ENCODE peak calls at places on chromosomes 12 and 14, in nine cellular contexts. W, Q, F, G, D, J, A, Y and B are unnamed samples. For H3K27me3, the result is how much of the 10 kb centered on the place peaks cover.

GRCh38 chr14:73295198-73295796 is 58.0 kb downstream of the PAPLN start:
- DNase-seq in W (peak), Q (no peak), F (peak), G (no peak), D (no peak), J (peak), A (no peak), Y (peak), B (no peak)

GRCh38 chr12:119627019-119627643 is 33.6 kb downstream of the TMEM233 start:
- DNase-seq in W (no peak), Q (no peak), F (no peak), G (no peak), D (no peak), J (no peak), A (no peak), Y (no peak), B (no peak)

GRCh38 chr14:88835661-88836060 is 11.2 kb downstream of the TTC8 start:
- DNase-seq in W (peak), Q (no peak), F (no peak), G (no peak), D (no peak), J (peak), A (no peak), Y (no peak), B (no peak)

GRCh38 chr14:47189911-47190503 is 485.4 kb downstream of the MDGA2 start:
- DNase-seq in W (no peak), Q (no peak), F (no peak), G (no peak), D (no peak), J (no peak), A (no peak), Y (no peak), B (no peak)

GRCh38 chr12:69985656-69986055 is 160.6 kb downstream of the MYRFL start:
- DNase-seq in W (no peak), Q (no peak), F (peak), G (peak), D (no peak), J (no peak), A (no peak), Y (peak), B (peak)

GRCh38 chr14:58808828-58809227 is 171.1 kb downstream of the DACT1 start:
- DNase-seq in W (peak), Q (no peak), F (no peak), G (no peak), D (no peak), J (peak), A (no peak), Y (no peak), B (no peak)

GRCh38 chr12:124939428-124940142 is 25.1 kb upstream of the UBC start:
- DNase-seq in W (peak), Q (peak), F (peak), G (peak), D (peak), J (peak), A (peak), Y (peak), B (peak)

GRCh38 chr12:86186449-86186848 is 69.7 kb downstream of the MGAT4C start:
- DNase-seq in W (no peak), Q (no peak), F (no peak), G (no peak), D (no peak), J (peak), A (no peak), Y (no peak), B (no peak)

GRCh38 chr12:6205144-6205539 is 4.9 kb downstream of the CD9 start:
- DNase-seq in W (no peak), Q (no peak), F (no peak), G (no peak), D (peak), J (no peak), A (no peak), Y (peak), B (no peak)

GRCh38 chr12:65685514-65685913 is 138.8 kb upstream of the HMGA2 start:
- DNase-seq in W (peak), Q (no peak), F (peak), G (no peak), D (no peak), J (peak), A (no peak), Y (peak), B (no peak)

GRCh38 chr12:15268927-15269552 is 47.8 kb upstream of the RERG start:
- DNase-seq in W (peak), Q (no peak), F (peak), G (peak), D (no peak), J (peak), A (peak), Y (peak), B (peak)

GRCh38 chr12:77049767-77050353 is 15.5 kb downstream of the E2F7 start:
- DNase-seq in W (peak), Q (no peak), F (peak), G (no peak), D (no peak), J (peak), A (no peak), Y (peak), B (peak)

GRCh38 chr12:127245437-127245836 is 1021.5 kb upstream of the TMEM132C start:
- DNase-seq in W (no peak), Q (no peak), F (no peak), G (no peak), D (no peak), J (peak), A (no peak), Y (no peak), B (no peak)

GRCh38 chr14:53516261-53516774 is 363.2 kb upstream of the DDHD1 start:
- DNase-seq in W (peak), Q (no peak), F (no peak), G (no peak), D (no peak), J (peak), A (no peak), Y (no peak), B (no peak)

GRCh38 chr14:90943367-90943766 is 117.1 kb downstream of the RPS6KA5 start:
- DNase-seq in W (no peak), Q (no peak), F (no peak), G (no peak), D (no peak), J (no peak), A (no peak), Y (no peak), B (no peak)

GRCh38 chr12:89373772-89374572 is 21.7 kb upstream of the DUSP6 start:
- DNase-seq in W (peak), Q (no peak), F (no peak), G (no peak), D (no peak), J (peak), A (no peak), Y (peak), B (no peak)

GRCh38 chr12:53828598-53828997 is 76.8 kb upstream of the CISTR start:
- DNase-seq in W (no peak), Q (no peak), F (no peak), G (no peak), D (no peak), J (no peak), A (no peak), Y (no peak), B (no peak)

GRCh38 chr14:75220097-75220496 is 43.7 kb upstream of the TMED10 start:
- DNase-seq in W (no peak), Q (no peak), F (no peak), G (no peak), D (no peak), J (no peak), A (no peak), Y (no peak), B (no peak)

GRCh38 chr12:110998971-110999370 is 78.6 kb upstream of the MYL2 start:
- DNase-seq in W (no peak), Q (no peak), F (no peak), G (no peak), D (no peak), J (no peak), A (no peak), Y (no peak), B (no peak)

GRCh38 chr12:39824505-39825198 is 205.0 kb upstream of the ABCD2 start:
- DNase-seq in W (peak), Q (no peak), F (no peak), G (no peak), D (no peak), J (peak), A (no peak), Y (peak), B (no peak)

GRCh38 chr12:52056801-52057613 is 5.8 kb downstream of the NR4A1 start:
- DNase-seq in W (peak), Q (no peak), F (no peak), G (no peak), D (no peak), J (peak), A (no peak), Y (no peak), B (no peak)

GRCh38 chr14:63848890-63849289 is 3.9 kb upstream of the SYNE2 start:
- DNase-seq in W (no peak), Q (no peak), F (no peak), G (no peak), D (no peak), J (no peak), A (no peak), Y (no peak), B (no peak)

GRCh38 chr12:57147641-57147944 is 174 bp upstream of the LRP1-AS start:
- DNase-seq in W (peak), Q (no peak), F (no peak), G (no peak), D (peak), J (peak), A (no peak), Y (no peak), B (no peak)

GRCh38 chr12:7374423-7375144 is 69.4 kb downstream of the CD163L1 start:
- DNase-seq in W (peak), Q (peak), F (peak), G (peak), D (no peak), J (peak), A (peak), Y (peak), B (peak)

GRCh38 chr14:20485900-20486299 is 16.7 kb downstream of the PNP start:
- DNase-seq in W (no peak), Q (no peak), F (no peak), G (no peak), D (no peak), J (no peak), A (no peak), Y (no peak), B (no peak)

GRCh38 chr12:89707623-89707991 is 1.0 kb downstream of the ATP2B1 start:
- DNase-seq in W (no peak), Q (no peak), F (no peak), G (peak), D (peak), J (no peak), A (no peak), Y (no peak), B (peak)

GRCh38 chr12:56298828-56299227 is 1.3 kb downstream of the CS start:
- DNase-seq in W (no peak), Q (no peak), F (no peak), G (no peak), D (no peak), J (no peak), A (no peak), Y (no peak), B (no peak)

GRCh38 chr12:13367973-13368372 is 171.4 kb downstream of the EMP1 start:
- DNase-seq in W (no peak), Q (no peak), F (no peak), G (no peak), D (no peak), J (no peak), A (no peak), Y (no peak), B (no peak)

GRCh38 chr14:92677087-92677668 is 71.2 kb downstream of the LGMN start:
- DNase-seq in W (no peak), Q (peak), F (no peak), G (peak), D (no peak), J (no peak), A (no peak), Y (no peak), B (no peak)

GRCh38 chr12:45732250-45732649 is 2.7 kb downstream of the ARID2 start:
- DNase-seq in W (peak), Q (no peak), F (no peak), G (no peak), D (no peak), J (peak), A (no peak), Y (no peak), B (no peak)

GRCh38 chr12:123741937-123742572 is 20.0 kb upstream of the DNAH10 start:
- DNase-seq in W (no peak), Q (no peak), F (no peak), G (no peak), D (no peak), J (no peak), A (no peak), Y (no peak), B (no peak)

GRCh38 chr12:120283318-120283717 is 8.4 kb downstream of the RNU4-2 start:
- DNase-seq in W (no peak), Q (no peak), F (no peak), G (no peak), D (no peak), J (no peak), A (no peak), Y (no peak), B (no peak)

GRCh38 chr14:69358233-69358963 is 39.7 kb downstream of the ERH start:
- DNase-seq in W (no peak), Q (no peak), F (no peak), G (no peak), D (no peak), J (peak), A (no peak), Y (no peak), B (no peak)

GRCh38 chr12:21392384-21392783 is 19.7 kb downstream of the IAPP start:
- DNase-seq in W (no peak), Q (no peak), F (no peak), G (no peak), D (no peak), J (no peak), A (no peak), Y (no peak), B (no peak)

GRCh38 chr12:75978677-75979076 is 52.9 kb downstream of the PHLDA1 start:
- DNase-seq in W (no peak), Q (no peak), F (no peak), G (no peak), D (no peak), J (no peak), A (no peak), Y (no peak), B (no peak)

GRCh38 chr12:118034429-118035193 is 18.1 kb downstream of the RFC5 start:
- DNase-seq in W (peak), Q (no peak), F (no peak), G (no peak), D (no peak), J (peak), A (no peak), Y (peak), B (peak)

GRCh38 chr12:13079440-13079906 is 24.0 kb downstream of the GSG1 start:
- DNase-seq in W (no peak), Q (no peak), F (no peak), G (no peak), D (no peak), J (no peak), A (no peak), Y (no peak), B (no peak)

GRCh38 chr14:52741865-52742264 is 11.9 kb downstream of the STYX start:
- DNase-seq in W (no peak), Q (no peak), F (no peak), G (no peak), D (no peak), J (peak), A (no peak), Y (no peak), B (no peak)

GRCh38 chr12:12592930-12593329 is 18.7 kb upstream of the CREBL2 start:
- DNase-seq in W (peak), Q (no peak), F (no peak), G (no peak), D (no peak), J (peak), A (no peak), Y (no peak), B (no peak)

GRCh38 chr14:105836160-105836559 is 309.8 kb downstream of the TMEM121 start:
- DNase-seq in W (no peak), Q (no peak), F (no peak), G (no peak), D (no peak), J (no peak), A (no peak), Y (no peak), B (no peak)
- H3K27me3 ChIP-seq in W (under half), Q (under half), F (under half), G (under half), D (under half), J (under half), A (under half), Y (half or more), B (under half)

GRCh38 chr12:94873368-94874085 is 130.0 kb downstream of the NDUFA12 start:
- DNase-seq in W (no peak), Q (no peak), F (no peak), G (no peak), D (peak), J (no peak), A (no peak), Y (no peak), B (peak)
- H3K27me3 ChIP-seq in W (half or more), Q (half or more), F (under half), G (under half), D (under half), J (half or more), A (under half), Y (half or more), B (half or more)

DNA sequence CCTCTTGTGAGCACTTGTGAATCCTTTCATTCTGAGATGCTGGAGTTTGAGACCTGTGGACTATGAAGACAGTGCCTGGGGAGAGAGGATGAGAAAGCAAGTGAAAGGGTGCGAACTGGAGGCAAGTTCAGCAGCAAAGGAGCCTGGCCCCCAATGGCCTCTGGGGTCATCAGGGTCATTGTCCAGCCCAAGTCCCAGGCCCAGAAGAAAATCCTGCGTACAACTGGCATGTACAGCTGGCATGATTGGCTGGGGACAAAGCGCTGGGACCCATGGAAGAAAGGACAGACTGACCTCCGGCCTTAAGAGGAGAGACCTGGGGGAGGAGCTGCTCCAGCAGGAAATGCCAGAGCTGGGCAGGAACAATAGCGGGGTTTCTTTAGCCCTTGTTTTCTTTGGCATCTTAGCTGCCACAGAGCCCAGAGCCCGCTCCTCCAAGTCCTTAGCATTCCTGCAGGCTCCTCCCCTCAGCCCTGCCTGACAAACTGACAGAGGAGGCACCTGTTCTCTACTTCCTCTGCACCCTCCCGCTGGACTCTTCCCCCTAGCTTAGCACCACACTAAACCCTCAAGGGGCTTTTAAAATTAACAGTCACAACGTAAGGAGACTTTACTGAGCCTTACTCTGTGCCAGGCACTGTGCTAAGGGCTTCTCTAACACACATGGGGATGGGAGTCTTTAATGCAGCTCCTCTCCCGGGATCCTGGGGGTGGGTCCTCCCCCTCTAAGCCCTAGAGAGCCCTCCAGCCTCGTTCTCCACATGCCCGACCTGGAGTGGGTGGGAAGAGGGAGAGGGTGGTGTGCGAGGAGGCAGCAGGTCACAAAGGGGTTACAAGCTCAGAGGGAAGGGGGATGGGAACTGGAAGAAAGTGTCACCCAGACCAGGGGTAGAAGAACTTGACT is 1.9 kb upstream of the AQP5 start:
- DNase-seq in W (no peak), Q (no peak), F (peak), G (no peak), D (no peak), J (no peak), A (no peak), Y (no peak), B (no peak)
- H3K27me3 ChIP-seq in W (half or more), Q (half or more), F (under half), G (under half), D (under half), J (half or more), A (under half), Y (half or more), B (under half)

GRCh38 chr14:38207342-38207741 is 362 bp upstream of the SSTR1 start:
- DNase-seq in W (no peak), Q (no peak), F (no peak), G (no peak), D (no peak), J (no peak), A (no peak), Y (no peak), B (no peak)

GRCh38 chr14:38210168-38210567 is 2.5 kb downstream of the SSTR1 start:
- DNase-seq in W (peak), Q (no peak), F (no peak), G (no peak), D (peak), J (peak), A (no peak), Y (peak), B (no peak)

GRCh38 chr14:38209572-38210159 is 2.0 kb downstream of the SSTR1 start:
- DNase-seq in W (peak), Q (peak), F (no peak), G (no peak), D (peak), J (no peak), A (no peak), Y (peak), B (no peak)

GRCh38 chr14:38207830-38208815 is at the start of gene SSTR1:
- DNase-seq in W (peak), Q (no peak), F (no peak), G (peak), D (peak), J (no peak), A (no peak), Y (peak), B (no peak)

GRCh38 chr14:38208825-38209562 is 1.3 kb downstream of the SSTR1 start:
- DNase-seq in W (peak), Q (peak), F (no peak), G (peak), D (peak), J (peak), A (no peak), Y (peak), B (peak)
- H3K27me3 ChIP-seq in W (under half), Q (half or more), F (under half), G (under half), D (under half), J (under half), A (under half), Y (under half), B (under half)